ENCODE peak calls at places on chromosomes 4 and X, in six cellular contexts. V is CD4-positive, alpha-beta T cell; O is NCI-H1417; D is NCI-H2107; X is GDM1; G is NCI-H774. Y is an unnamed sample.

GRCh38 chrX:154374361-154375155 is at the start of gene FLNA:
- DNase-seq in V (peak; percentile 32), O (no peak), D (no peak), X (no peak), G (no peak), Y (no peak)

GRCh38 chr4:37836256-37836655 is 9.8 kb downstream of the PGM2 start:
- DNase-seq in V (no peak), O (no peak), D (no peak), X (no peak), G (no peak), Y (no peak)

GRCh38 chr4:85901500-85901899 is 426.6 kb downstream of the ARHGAP24 start:
- DNase-seq in V (no peak), O (no peak), D (no peak), X (no peak), G (no peak), Y (no peak)

GRCh38 chr4:8645753-8646124 is 53.2 kb downstream of the CPZ start:
- DNase-seq in V (no peak), O (no peak), D (no peak), X (no peak), G (no peak), Y (no peak)

GRCh38 chr4:146340798-146341197 is 126.5 kb downstream of the REELD1 start:
- DNase-seq in V (no peak), O (no peak), D (no peak), X (no peak), G (no peak), Y (no peak)

GRCh38 chr4:141730805-141731204 is 94.4 kb downstream of the IL15 start:
- DNase-seq in V (no peak), O (no peak), D (no peak), X (no peak), G (no peak), Y (no peak)

GRCh38 chr4:186743261-186743660 is 19.6 kb upstream of the FAT1 start:
- DNase-seq in V (no peak), O (no peak), D (no peak), X (no peak), G (no peak), Y (no peak)

GRCh38 chr4:76270776-76271175 is 19.3 kb downstream of the FAM47E start:
- DNase-seq in V (no peak), O (no peak), D (no peak), X (no peak), G (no peak), Y (no peak)

GRCh38 chrX:22135994-22136684 is 104.0 kb downstream of the PHEX start:
- DNase-seq in V (no peak), O (no peak), D (peak; percentile 58), X (no peak), G (peak; percentile 25), Y (no peak)

GRCh38 chrX:154731203-154731602 is 19.7 kb downstream of the GAB3 start:
- DNase-seq in V (no peak), O (no peak), D (no peak), X (no peak), G (no peak), Y (no peak)

GRCh38 chr4:78704981-78705757 is 71.0 kb upstream of the BMP2K start:
- DNase-seq in V (no peak), O (no peak), D (no peak), X (no peak), G (no peak), Y (no peak)

GRCh38 chrX:134538316-134538715 is 78.4 kb downstream of the HPRT1 start:
- DNase-seq in V (no peak), O (no peak), D (no peak), X (no peak), G (no peak), Y (no peak)

GRCh38 chrX:139787601-139788000 is 79.6 kb upstream of the MCF2 start:
- DNase-seq in V (no peak), O (no peak), D (no peak), X (no peak), G (no peak), Y (no peak)

GRCh38 chr4:89724716-89725115 is 112.2 kb downstream of the SNCA start:
- DNase-seq in V (no peak), O (no peak), D (no peak), X (no peak), G (no peak), Y (no peak)

GRCh38 chrX:102959471-102959870 is 22.4 kb downstream of the RAB40AL start:
- DNase-seq in V (no peak), O (no peak), D (no peak), X (no peak), G (no peak), Y (no peak)

GRCh38 chr4:21765810-21766407 is 182.7 kb downstream of the KCNIP4 start:
- DNase-seq in V (no peak), O (peak; percentile 48), D (no peak), X (no peak), G (peak; percentile 36), Y (no peak)

GRCh38 chr4:176376032-176376614 is 56.4 kb downstream of the SPCS3 start:
- DNase-seq in V (no peak), O (no peak), D (no peak), X (no peak), G (no peak), Y (no peak)

GRCh38 chr4:20196476-20196875 is 55.2 kb upstream of the SLIT2 start:
- DNase-seq in V (no peak), O (no peak), D (no peak), X (no peak), G (no peak), Y (no peak)